ENCODE peak calls at places on chromosome 19, in five cellular contexts. G is AG09309; D is SHP77 treated with DMSO at 0.1 percent for 48 hours; J is neural progenitor cell; T is activated gamma-delta T cell treated with anti-CD3 and anti-CD28 coated beads, Interleukin-2, amount 50 U/mL, for 16 hours. A is an unnamed sample.

GRCh38 chr19:36719687-36720556 is 32.5 kb downstream of the ZNF567 start:
- DNase-seq in J (no peak), G (no peak), T (no peak), D (no peak), A (no peak)

GRCh38 chr19:46637224-46637623 is 1.2 kb upstream of the GNG8 start:
- DNase-seq in J (no peak), G (no peak), T (no peak), D (no peak), A (no peak)

GRCh38 chr19:11045536-11045935 is 43.7 kb upstream of the LDLR start:
- DNase-seq in G (no peak), T (no peak), D (no peak), J (no peak), A (no peak)

GRCh38 chr19:14544047-14544446 is 14.7 kb downstream of the TECR start:
- DNase-seq in D (no peak), G (no peak), T (no peak), J (no peak), A (no peak)

GRCh38 chr19:14519860-14520407 is 1.7 kb upstream of the DNAJB1 start:
- DNase-seq in T (no peak), J (no peak), G (no peak), D (no peak), A (no peak)

GRCh38 chr19:45404557-45405434 is at the start of gene PPP1R13L:
- DNase-seq in T (no peak), G (no peak), D (peak; percentile 31), J (peak; percentile 86), A (no peak)

GRCh38 chr19:7515091-7515470 is 822 bp upstream of the ZNF358 start:
- DNase-seq in G (no peak), T (no peak), J (no peak), D (no peak), A (no peak)

GRCh38 chr19:50321831-50322230 is 7.3 kb downstream of the KCNC3 start:
- DNase-seq in D (no peak), G (no peak), T (no peak), J (no peak), A (no peak)

GRCh38 chr19:58572026-58572817 is 913 bp downstream of the MZF1 start:
- DNase-seq in T (no peak), D (no peak), J (peak; percentile 23), G (no peak), A (no peak)

GRCh38 chr19:45045671-45046353 is 7.0 kb downstream of the CLASRP start:
- DNase-seq in D (peak; percentile 10), G (no peak), J (no peak), T (no peak), A (no peak)

GRCh38 chr19:2049741-2050348 is 1.2 kb downstream of the MKNK2 start:
- DNase-seq in T (peak; percentile 33), G (no peak), J (peak; percentile 60), D (peak; percentile 22), A (no peak)

GRCh38 chr19:4738734-4739133 is 15.1 kb upstream of the DPP9 start:
- DNase-seq in T (no peak), D (no peak), G (no peak), J (no peak), A (no peak)

GRCh38 chr19:4278926-4279529 is at the start of gene SHD:
- DNase-seq in J (peak; percentile 66), G (no peak), D (no peak), T (no peak), A (no peak)

GRCh38 chr19:5318306-5318705 is 22.3 kb downstream of the PTPRS start:
- DNase-seq in G (no peak), J (no peak), D (no peak), T (no peak), A (no peak)

GRCh38 chr19:1017115-1017905 is 3.6 kb downstream of the TMEM259 start:
- DNase-seq in G (no peak), T (no peak), D (no peak), J (no peak), A (no peak)

GRCh38 chr19:28710278-28710677 is 502.7 kb downstream of the UQCRFS1 start:
- DNase-seq in J (peak; percentile 73), D (peak; percentile 19), G (peak; percentile 52), T (no peak), A (peak; percentile 20)

GRCh38 chr19:29216021-29216420 is 3.1 kb upstream of the UQCRFS1 start:
- DNase-seq in D (no peak), G (no peak), J (no peak), T (no peak), A (no peak)

GRCh38 chr19:42032428-42032827 is 37.6 kb downstream of the GRIK5 start:
- DNase-seq in G (no peak), T (no peak), J (no peak), D (peak; percentile 64), A (no peak)

GRCh38 chr19:4360641-4361151 is 17.3 kb downstream of the MPND start:
- DNase-seq in D (no peak), J (no peak), G (no peak), T (no peak), A (no peak)